ENCODE peak calls at places on chromosomes 13 and 19, in nine cellular contexts. N is thyroid gland; O is aorta; X is PC-3; M is psoas muscle; J is thoracic aorta; K is GM12878; H is body of pancreas; F is effector memory CD4-positive, alpha-beta T cell. R is an unnamed sample.

GRCh38 chr19:49151339-49152217 is 3.6 kb downstream of the HRC start:
- DNase-seq in N (peak; percentile 97), O (peak; percentile 87), X (peak; percentile 95), M (peak; percentile 80), J (no peak), K (no peak), H (peak; percentile 95), F (no peak), R (peak; percentile 78)

GRCh38 chr19:50719566-50719965 is at the start of gene SHANK1:
- DNase-seq in N (no peak), O (no peak), X (no peak), M (no peak), J (no peak), K (no peak), H (no peak), F (no peak), R (no peak)

GRCh38 chr19:35868172-35868822 is at the start of gene APLP1:
- DNase-seq in N (peak; percentile 71), O (peak; percentile 92), X (peak; percentile 54), M (peak; percentile 66), J (no peak), K (no peak), H (peak; percentile 90), F (peak; percentile 30), R (peak; percentile 83)

GRCh38 chr13:94073006-94073744 is 406.3 kb downstream of the DCT start:
- DNase-seq in N (no peak), O (no peak), X (peak; percentile 43), M (no peak), J (no peak), K (no peak), H (no peak), F (no peak), R (no peak)

GRCh38 chr19:33175886-33176669 is 18.1 kb upstream of the LRP3 start:
- DNase-seq in N (no peak), O (peak; percentile 68), X (no peak), M (no peak), J (no peak), K (no peak), H (peak; percentile 30), F (no peak), R (no peak)

GRCh38 chr19:1252818-1253513 is 4.6 kb downstream of the MIDN start:
- DNase-seq in N (peak; percentile 87), O (peak; percentile 96), X (peak; percentile 79), M (peak; percentile 91), J (peak; percentile 84), K (no peak), H (peak; percentile 94), F (peak; percentile 73), R (peak; percentile 95)

GRCh38 chr13:109297628-109298027 is 488.8 kb downstream of the IRS2 start:
- DNase-seq in N (no peak), O (no peak), X (no peak), M (no peak), J (no peak), K (no peak), H (no peak), F (no peak), R (no peak)

GRCh38 chr19:55197531-55197930 is 11.8 kb downstream of the PTPRH start:
- DNase-seq in N (no peak), O (no peak), X (peak; percentile 45), M (no peak), J (no peak), K (no peak), H (no peak), F (no peak), R (no peak)

GRCh38 chr13:27658569-27658968 is 36.9 kb downstream of the POLR1D start:
- DNase-seq in N (no peak), O (no peak), X (peak; percentile 57), M (no peak), J (no peak), K (no peak), H (no peak), F (no peak), R (no peak)

DNA sequence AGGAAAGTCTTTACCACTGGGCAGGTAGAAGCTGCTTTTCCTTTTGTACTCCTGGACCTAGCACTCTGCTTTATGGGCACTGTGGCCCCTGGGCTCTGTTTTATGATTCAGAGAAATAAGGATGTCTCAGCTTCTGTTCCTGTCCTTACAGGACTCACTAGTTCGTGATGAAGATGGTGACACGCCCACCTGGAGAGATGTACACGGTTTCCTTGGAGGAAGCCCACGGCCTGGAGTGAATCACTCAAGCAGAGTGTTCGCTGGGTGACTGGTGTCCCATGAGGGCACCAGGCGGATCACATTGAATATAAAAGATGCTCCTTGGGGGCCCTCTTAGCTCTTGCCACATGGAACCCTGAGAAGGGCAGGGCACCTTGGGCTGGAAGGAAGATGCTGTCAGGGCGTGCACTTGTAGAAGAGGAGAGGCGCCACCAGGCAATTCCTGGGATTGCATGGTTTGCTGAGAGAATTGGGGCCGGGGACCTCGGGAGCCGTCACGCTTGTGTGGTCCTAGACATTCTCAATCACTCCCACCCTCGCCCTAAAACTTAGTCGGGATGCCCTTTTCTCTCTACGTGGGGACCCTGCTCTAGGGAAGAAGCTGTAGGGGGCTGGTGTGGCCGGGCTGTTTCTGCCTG is 202.6 kb downstream of the TSHZ3 start:
- DNase-seq in N (no peak), O (no peak), X (no peak), M (no peak), J (no peak), K (no peak), H (no peak), F (no peak), R (no peak)
- H3K9me3 ChIP-seq in N (no peaks in the 10 kb centered on the region), O (no peaks in the 10 kb centered on the region), X (no peaks in the 10 kb centered on the region), M (no peaks in the 10 kb centered on the region), J (no peaks in the 10 kb centered on the region), K (no peaks in the 10 kb centered on the region), H (no peaks in the 10 kb centered on the region), F (no peaks in the 10 kb centered on the region), R (no peaks in the 10 kb centered on the region)

GRCh38 chr19:3096267-3096901 is 2.2 kb downstream of the GNA11 start:
- DNase-seq in N (no peak), O (peak; percentile 68), X (no peak), M (no peak), J (no peak), K (no peak), H (no peak), F (no peak), R (no peak)
- H3K27ac ChIP-seq in N (no peak overlapping the region), O (no peak overlapping the region), X (no peak overlapping the region), M (peak overlapping the region; percentile 86), J (no peak overlapping the region), K (no peak overlapping the region), H (peak overlapping the region; percentile 69), F (no peak overlapping the region), R (peak overlapping the region; percentile 80)

GRCh38 chr13:20977394-20977793 is 74.8 kb upstream of the XPO4 start:
- DNase-seq in N (no peak), O (no peak), X (no peak), M (no peak), J (no peak), K (no peak), H (no peak), F (no peak), R (no peak)
- H3K4me1 ChIP-seq in N (no peaks in the 10 kb centered on the region), O (no peaks in the 10 kb centered on the region), X (no peaks in the 10 kb centered on the region), M (no peaks in the 10 kb centered on the region), J (no peaks in the 10 kb centered on the region), K (no peaks in the 10 kb centered on the region), H (no peaks in the 10 kb centered on the region), F (no peaks in the 10 kb centered on the region), R (no peaks in the 10 kb centered on the region)

GRCh38 chr19:15893498-15893897 is 4.4 kb downstream of the CYP4F2 start:
- DNase-seq in N (no peak), O (no peak), X (no peak), M (no peak), J (no peak), K (no peak), H (no peak), F (no peak), R (no peak)

GRCh38 chr19:15897026-15897737 is 692 bp downstream of the CYP4F2 start:
- DNase-seq in N (no peak), O (no peak), X (no peak), M (no peak), J (no peak), K (no peak), H (no peak), F (no peak), R (no peak)

GRCh38 chr19:15894359-15894758 is 3.5 kb downstream of the CYP4F2 start:
- DNase-seq in N (no peak), O (no peak), X (no peak), M (no peak), J (no peak), K (no peak), H (no peak), F (no peak), R (no peak)

GRCh38 chr19:15897738-15898276 is at the start of gene CYP4F2:
- DNase-seq in N (no peak), O (no peak), X (no peak), M (no peak), J (no peak), K (no peak), H (no peak), F (no peak), R (no peak)

GRCh38 chr19:15895876-15896430 is 1.9 kb downstream of the CYP4F2 start:
- DNase-seq in N (no peak), O (no peak), X (no peak), M (no peak), J (no peak), K (no peak), H (no peak), F (no peak), R (no peak)
- H3K9me3 ChIP-seq in N (no peaks in the 10 kb centered on the region), O (no peaks in the 10 kb centered on the region), X (no peaks in the 10 kb centered on the region), M (no peaks in the 10 kb centered on the region), J (no peaks in the 10 kb centered on the region), K (no peaks in the 10 kb centered on the region), H (no peaks in the 10 kb centered on the region), F (no peaks in the 10 kb centered on the region), R (no peaks in the 10 kb centered on the region)

GRCh38 chr19:5115351-5115750 is 146.4 kb downstream of the KDM4B start:
- DNase-seq in N (no peak), O (no peak), X (no peak), M (no peak), J (no peak), K (no peak), H (no peak), F (no peak), R (no peak)
- H3K27ac ChIP-seq in N (no peak overlapping the region), O (no peak overlapping the region), X (no peak overlapping the region), M (no peak overlapping the region), J (no peak overlapping the region), K (no peak overlapping the region), H (peak overlapping the region; percentile 54), F (no peak overlapping the region), R (no peak overlapping the region)

GRCh38 chr19:6273701-6274601 is 5.8 kb downstream of the MLLT1 start:
- DNase-seq in N (peak; percentile 92), O (peak; percentile 95), X (peak; percentile 95), M (peak; percentile 90), J (peak; percentile 90), K (no peak), H (peak; percentile 91), F (no peak), R (peak; percentile 98)
- H3K4me1 ChIP-seq in N (peaks cover 57% of the 10 kb centered on the region), O (no peaks in the 10 kb centered on the region), X (peaks cover 71% of the 10 kb centered on the region), M (peaks cover 84% of the 10 kb centered on the region), J (peaks cover 66% of the 10 kb centered on the region), K (peaks cover 9% of the 10 kb centered on the region), H (peaks cover 89% of the 10 kb centered on the region), F (peaks cover 9% of the 10 kb centered on the region), R (peaks cover 86% of the 10 kb centered on the region)

GRCh38 chr19:23365222-23365621 is 30.0 kb downstream of the ZNF91 start:
- DNase-seq in N (no peak), O (no peak), X (peak; percentile 62), M (no peak), J (no peak), K (no peak), H (no peak), F (no peak), R (no peak)

GRCh38 chr19:23366437-23366836 is 28.8 kb downstream of the ZNF91 start:
- DNase-seq in N (no peak), O (no peak), X (no peak), M (no peak), J (no peak), K (no peak), H (no peak), F (no peak), R (no peak)
- H3K9me3 ChIP-seq in N (peaks cover 6% of the 10 kb centered on the region), O (peaks cover 13% of the 10 kb centered on the region), X (peaks cover 54% of the 10 kb centered on the region), M (peaks cover 83% of the 10 kb centered on the region), J (peaks cover 82% of the 10 kb centered on the region), K (peaks cover 30% of the 10 kb centered on the region), H (peaks cover 69% of the 10 kb centered on the region), F (peaks cover 36% of the 10 kb centered on the region), R (peaks cover 52% of the 10 kb centered on the region)